ENCODE peak calls at places on chromosome 3, in five cellular contexts. One of them, this sample, is unnamed.

GRCh38 chr3:10964537-10965167 is 27.9 kb upstream of the SLC6A1 start:
- DNase-seq in Right ventricle myocardium superior: no peak
- DNase-seq in mesothelial cell of epicardium: peak
- DNase-seq in fibroblast of pulmonary artery: peak
- DNase-seq in HTR-8/SVneo: peak
- DNase-seq in this sample: no peak

GRCh38 chr3:16456784-16457415 is 56.6 kb downstream of the RFTN1 start:
- DNase-seq in mesothelial cell of epicardium: no peak
- DNase-seq in fibroblast of pulmonary artery: peak
- DNase-seq in Right ventricle myocardium superior: no peak
- DNase-seq in HTR-8/SVneo: no peak
- DNase-seq in this sample: no peak

GRCh38 chr3:168951884-168952283 is 711.6 kb downstream of the MECOM start:
- DNase-seq in Right ventricle myocardium superior: no peak
- DNase-seq in HTR-8/SVneo: no peak
- DNase-seq in fibroblast of pulmonary artery: no peak
- DNase-seq in mesothelial cell of epicardium: no peak
- DNase-seq in this sample: no peak

GRCh38 chr3:41327718-41328117 is 128.4 kb downstream of the CTNNB1 start:
- DNase-seq in Right ventricle myocardium superior: no peak
- DNase-seq in fibroblast of pulmonary artery: peak
- DNase-seq in mesothelial cell of epicardium: no peak
- DNase-seq in HTR-8/SVneo: no peak
- DNase-seq in this sample: no peak

GRCh38 chr3:192881159-192881786 is 36.4 kb downstream of the MB21D2 start:
- DNase-seq in fibroblast of pulmonary artery: no peak
- DNase-seq in Right ventricle myocardium superior: no peak
- DNase-seq in HTR-8/SVneo: no peak
- DNase-seq in mesothelial cell of epicardium: no peak
- DNase-seq in this sample: no peak

GRCh38 chr3:127482216-127483004 is 108.1 kb downstream of the TPRA1 start:
- DNase-seq in fibroblast of pulmonary artery: peak
- DNase-seq in Right ventricle myocardium superior: no peak
- DNase-seq in mesothelial cell of epicardium: peak
- DNase-seq in HTR-8/SVneo: no peak
- DNase-seq in this sample: no peak

GRCh38 chr3:58824285-58824684 is 157.7 kb upstream of the FAM3D start:
- DNase-seq in fibroblast of pulmonary artery: peak
- DNase-seq in mesothelial cell of epicardium: peak
- DNase-seq in Right ventricle myocardium superior: peak
- DNase-seq in HTR-8/SVneo: peak
- DNase-seq in this sample: no peak

GRCh38 chr3:81741214-81741613 is 20.2 kb downstream of the GBE1 start:
- DNase-seq in fibroblast of pulmonary artery: peak
- DNase-seq in mesothelial cell of epicardium: no peak
- DNase-seq in HTR-8/SVneo: no peak
- DNase-seq in Right ventricle myocardium superior: no peak
- DNase-seq in this sample: no peak

GRCh38 chr3:121488628-121489027 is 57.2 kb downstream of the POLQ start:
- DNase-seq in mesothelial cell of epicardium: no peak
- DNase-seq in Right ventricle myocardium superior: no peak
- DNase-seq in HTR-8/SVneo: no peak
- DNase-seq in fibroblast of pulmonary artery: no peak
- DNase-seq in this sample: no peak

GRCh38 chr3:69370156-69370944 is 15.5 kb downstream of the FRMD4B start:
- DNase-seq in fibroblast of pulmonary artery: no peak
- DNase-seq in mesothelial cell of epicardium: no peak
- DNase-seq in HTR-8/SVneo: no peak
- DNase-seq in Right ventricle myocardium superior: peak
- DNase-seq in this sample: peak

GRCh38 chr3:126270145-126270811 is 86.9 kb downstream of the KLF15 start:
- DNase-seq in fibroblast of pulmonary artery: peak
- DNase-seq in Right ventricle myocardium superior: peak
- DNase-seq in HTR-8/SVneo: no peak
- DNase-seq in mesothelial cell of epicardium: no peak
- DNase-seq in this sample: no peak

GRCh38 chr3:183378008-183378407 is 50.4 kb downstream of the MCF2L2 start:
- DNase-seq in mesothelial cell of epicardium: no peak
- DNase-seq in Right ventricle myocardium superior: no peak
- DNase-seq in HTR-8/SVneo: no peak
- DNase-seq in fibroblast of pulmonary artery: no peak
- DNase-seq in this sample: no peak

GRCh38 chr3:153706706-153707105 is 414.5 kb upstream of the ARHGEF26 start:
- DNase-seq in HTR-8/SVneo: no peak
- DNase-seq in fibroblast of pulmonary artery: no peak
- DNase-seq in mesothelial cell of epicardium: no peak
- DNase-seq in Right ventricle myocardium superior: no peak
- DNase-seq in this sample: no peak

GRCh38 chr3:195696632-195697278 is 24.0 kb upstream of the MUC20 start:
- DNase-seq in HTR-8/SVneo: no peak
- DNase-seq in fibroblast of pulmonary artery: no peak
- DNase-seq in mesothelial cell of epicardium: no peak
- DNase-seq in Right ventricle myocardium superior: no peak
- DNase-seq in this sample: no peak

GRCh38 chr3:148839805-148840204 is 12.2 kb downstream of the CPB1 start:
- DNase-seq in mesothelial cell of epicardium: no peak
- DNase-seq in Right ventricle myocardium superior: no peak
- DNase-seq in fibroblast of pulmonary artery: no peak
- DNase-seq in HTR-8/SVneo: no peak
- DNase-seq in this sample: no peak

GRCh38 chr3:182276512-182276911 is 516.8 kb upstream of the ATP11B start:
- DNase-seq in mesothelial cell of epicardium: no peak
- DNase-seq in HTR-8/SVneo: no peak
- DNase-seq in fibroblast of pulmonary artery: no peak
- DNase-seq in Right ventricle myocardium superior: no peak
- DNase-seq in this sample: no peak

GRCh38 chr3:135513106-135514063 is 452.1 kb upstream of the PPP2R3A start:
- DNase-seq in fibroblast of pulmonary artery: peak
- DNase-seq in HTR-8/SVneo: no peak
- DNase-seq in mesothelial cell of epicardium: no peak
- DNase-seq in Right ventricle myocardium superior: no peak
- DNase-seq in this sample: no peak

GRCh38 chr3:186932281-186933181 is 2.2 kb downstream of the ST6GAL1 start:
- DNase-seq in mesothelial cell of epicardium: no peak
- DNase-seq in Right ventricle myocardium superior: no peak
- DNase-seq in fibroblast of pulmonary artery: peak
- DNase-seq in HTR-8/SVneo: no peak
- DNase-seq in this sample: no peak

GRCh38 chr3:1007890-1008289 is 84.9 kb upstream of the CNTN6 start:
- DNase-seq in fibroblast of pulmonary artery: peak
- DNase-seq in Right ventricle myocardium superior: no peak
- DNase-seq in HTR-8/SVneo: peak
- DNase-seq in mesothelial cell of epicardium: no peak
- DNase-seq in this sample: no peak

GRCh38 chr3:61901986-61902385 is 340.6 kb downstream of the PTPRG start:
- DNase-seq in mesothelial cell of epicardium: no peak
- DNase-seq in fibroblast of pulmonary artery: no peak
- DNase-seq in Right ventricle myocardium superior: no peak
- DNase-seq in HTR-8/SVneo: no peak
- DNase-seq in this sample: no peak

GRCh38 chr3:172135766-172136729 is 96.7 kb downstream of the FNDC3B start:
- DNase-seq in Right ventricle myocardium superior: no peak
- DNase-seq in fibroblast of pulmonary artery: peak
- DNase-seq in mesothelial cell of epicardium: no peak
- DNase-seq in HTR-8/SVneo: no peak
- DNase-seq in this sample: no peak

GRCh38 chr3:46705751-46706572 is 4.8 kb downstream of the TMIE start:
- DNase-seq in HTR-8/SVneo: peak
- DNase-seq in fibroblast of pulmonary artery: peak
- DNase-seq in mesothelial cell of epicardium: no peak
- DNase-seq in Right ventricle myocardium superior: peak
- DNase-seq in this sample: no peak

GRCh38 chr3:187997490-187997889 is 156.5 kb upstream of the LPP start:
- DNase-seq in mesothelial cell of epicardium: no peak
- DNase-seq in Right ventricle myocardium superior: no peak
- DNase-seq in fibroblast of pulmonary artery: no peak
- DNase-seq in HTR-8/SVneo: peak
- DNase-seq in this sample: no peak

GRCh38 chr3:75886971-75887526 is 101.7 kb upstream of the ZNF717 start:
- DNase-seq in Right ventricle myocardium superior: no peak
- DNase-seq in HTR-8/SVneo: peak
- DNase-seq in mesothelial cell of epicardium: no peak
- DNase-seq in fibroblast of pulmonary artery: no peak
- DNase-seq in this sample: no peak

GRCh38 chr3:9422712-9423424 is 25.5 kb downstream of the SETD5 start:
- DNase-seq in Right ventricle myocardium superior: peak
- DNase-seq in fibroblast of pulmonary artery: peak
- DNase-seq in HTR-8/SVneo: peak
- DNase-seq in mesothelial cell of epicardium: peak
- DNase-seq in this sample: no peak

GRCh38 chr3:139199421-139200010 is 144.3 kb upstream of the MRPS22 start:
- DNase-seq in HTR-8/SVneo: no peak
- DNase-seq in mesothelial cell of epicardium: no peak
- DNase-seq in fibroblast of pulmonary artery: no peak
- DNase-seq in Right ventricle myocardium superior: no peak
- DNase-seq in this sample: no peak